ENCODE peak calls at places on chromosomes 4 and X, in four cellular contexts. One of them, this sample, is unnamed.

GRCh38 chr4:38069271-38069760 is 109.1 kb downstream of the PTTG2 start:
- DNase-seq in stimulated activated CD8-positive, alpha-beta memory T cell treated with anti-CD3 and anti-CD28 coated beads, Interleukin-4, amount 100 ng/mL, for 4 hours: no peak
- DNase-seq in T-helper 1 cell: no peak
- DNase-seq in A549: peak
- DNase-seq in this sample: peak

GRCh38 chr4:95155759-95156451 is 392.9 kb downstream of the UNC5C start:
- DNase-seq in stimulated activated CD8-positive, alpha-beta memory T cell treated with anti-CD3 and anti-CD28 coated beads, Interleukin-4, amount 100 ng/mL, for 4 hours: no peak
- DNase-seq in T-helper 1 cell: no peak
- DNase-seq in A549: peak
- DNase-seq in this sample: peak

GRCh38 chr4:137414802-137415201 is 117.5 kb downstream of the PCDH18 start:
- DNase-seq in stimulated activated CD8-positive, alpha-beta memory T cell treated with anti-CD3 and anti-CD28 coated beads, Interleukin-4, amount 100 ng/mL, for 4 hours: no peak
- DNase-seq in T-helper 1 cell: no peak
- DNase-seq in A549: no peak
- DNase-seq in this sample: no peak

GRCh38 chr4:75820676-75821075 is 81.6 kb downstream of the PPEF2 start:
- DNase-seq in stimulated activated CD8-positive, alpha-beta memory T cell treated with anti-CD3 and anti-CD28 coated beads, Interleukin-4, amount 100 ng/mL, for 4 hours: no peak
- DNase-seq in T-helper 1 cell: no peak
- DNase-seq in A549: no peak
- DNase-seq in this sample: no peak

GRCh38 chr4:52665592-52665991 is 6.5 kb upstream of the USP46 start:
- DNase-seq in stimulated activated CD8-positive, alpha-beta memory T cell treated with anti-CD3 and anti-CD28 coated beads, Interleukin-4, amount 100 ng/mL, for 4 hours: no peak
- DNase-seq in T-helper 1 cell: no peak
- DNase-seq in A549: no peak
- DNase-seq in this sample: no peak

GRCh38 chrX:47191331-47191730 is 2.3 kb upstream of the UBA1 start:
- DNase-seq in stimulated activated CD8-positive, alpha-beta memory T cell treated with anti-CD3 and anti-CD28 coated beads, Interleukin-4, amount 100 ng/mL, for 4 hours: peak
- DNase-seq in T-helper 1 cell: peak
- DNase-seq in A549: no peak
- DNase-seq in this sample: no peak

GRCh38 chr4:38062088-38062893 is 102.1 kb downstream of the PTTG2 start:
- DNase-seq in stimulated activated CD8-positive, alpha-beta memory T cell treated with anti-CD3 and anti-CD28 coated beads, Interleukin-4, amount 100 ng/mL, for 4 hours: peak
- DNase-seq in T-helper 1 cell: peak
- DNase-seq in A549: peak
- DNase-seq in this sample: peak

GRCh38 chr4:148415500-148415899 is 26.7 kb downstream of the NR3C2 start:
- DNase-seq in stimulated activated CD8-positive, alpha-beta memory T cell treated with anti-CD3 and anti-CD28 coated beads, Interleukin-4, amount 100 ng/mL, for 4 hours: no peak
- DNase-seq in T-helper 1 cell: no peak
- DNase-seq in A549: no peak
- DNase-seq in this sample: no peak

GRCh38 chr4:3644849-3645627 is 112.8 kb upstream of the LRPAP1 start:
- DNase-seq in stimulated activated CD8-positive, alpha-beta memory T cell treated with anti-CD3 and anti-CD28 coated beads, Interleukin-4, amount 100 ng/mL, for 4 hours: no peak
- DNase-seq in T-helper 1 cell: no peak
- DNase-seq in A549: peak
- DNase-seq in this sample: peak

GRCh38 chr4:6887591-6888371 is 21.8 kb upstream of the TBC1D14 start:
- DNase-seq in stimulated activated CD8-positive, alpha-beta memory T cell treated with anti-CD3 and anti-CD28 coated beads, Interleukin-4, amount 100 ng/mL, for 4 hours: no peak
- DNase-seq in T-helper 1 cell: no peak
- DNase-seq in A549: no peak
- DNase-seq in this sample: no peak

GRCh38 chr4:140300271-140300970 is 73.0 kb upstream of the SCOC start:
- DNase-seq in stimulated activated CD8-positive, alpha-beta memory T cell treated with anti-CD3 and anti-CD28 coated beads, Interleukin-4, amount 100 ng/mL, for 4 hours: no peak
- DNase-seq in T-helper 1 cell: no peak
- DNase-seq in A549: peak
- DNase-seq in this sample: no peak

GRCh38 chr4:5469151-5469775 is 239.1 kb downstream of the EVC2 start:
- DNase-seq in stimulated activated CD8-positive, alpha-beta memory T cell treated with anti-CD3 and anti-CD28 coated beads, Interleukin-4, amount 100 ng/mL, for 4 hours: no peak
- DNase-seq in T-helper 1 cell: no peak
- DNase-seq in A549: no peak
- DNase-seq in this sample: no peak

GRCh38 chrX:22300130-22300529 is 27.4 kb downstream of the CBLL2 start:
- DNase-seq in stimulated activated CD8-positive, alpha-beta memory T cell treated with anti-CD3 and anti-CD28 coated beads, Interleukin-4, amount 100 ng/mL, for 4 hours: no peak
- DNase-seq in T-helper 1 cell: no peak
- DNase-seq in A549: no peak
- DNase-seq in this sample: peak

This sample was measured in COLO829.